ENCODE peak calls at places on chromosome 10, in seven cellular contexts. One of them, this sample, is unnamed.

GRCh38 chr10:32093650-32094049 is 37.4 kb upstream of the KIF5B start:
- DNase-seq in GM12878: no peak
- DNase-seq in H1: no peak
- DNase-seq in GM12892: no peak
- DNase-seq in GM12891: no peak
- DNase-seq in K562: no peak
- DNase-seq in HepG2: no peak
- DNase-seq in this sample: no peak

GRCh38 chr10:63103971-63104409 is 29.1 kb upstream of the NRBF2 start:
- DNase-seq in K562: peak
- DNase-seq in GM12878: no peak
- DNase-seq in GM12891: no peak
- DNase-seq in GM12892: no peak
- DNase-seq in HepG2: no peak
- DNase-seq in H1: peak
- DNase-seq in this sample: no peak

GRCh38 chr10:43194861-43195260 is 56.6 kb downstream of the CSGALNACT2 start:
- DNase-seq in GM12878: no peak
- DNase-seq in H1: no peak
- DNase-seq in K562: peak
- DNase-seq in HepG2: no peak
- DNase-seq in GM12892: no peak
- DNase-seq in GM12891: no peak
- DNase-seq in this sample: peak

GRCh38 chr10:90871279-90871760 is 454 bp upstream of the RPP30 start:
- DNase-seq in GM12891: no peak
- DNase-seq in GM12892: no peak
- DNase-seq in HepG2: peak
- DNase-seq in H1: no peak
- DNase-seq in K562: peak
- DNase-seq in GM12878: peak
- DNase-seq in this sample: peak

GRCh38 chr10:119278126-119278701 is 70.8 kb downstream of the GRK5 start:
- DNase-seq in K562: no peak
- DNase-seq in GM12892: no peak
- DNase-seq in GM12878: no peak
- DNase-seq in GM12891: no peak
- DNase-seq in H1: no peak
- DNase-seq in HepG2: no peak
- DNase-seq in this sample: no peak

GRCh38 chr10:47061776-47062175 is 150.5 kb downstream of the PTPN20 start:
- DNase-seq in GM12891: no peak
- DNase-seq in GM12892: no peak
- DNase-seq in H1: no peak
- DNase-seq in GM12878: no peak
- DNase-seq in K562: no peak
- DNase-seq in HepG2: no peak
- DNase-seq in this sample: no peak

GRCh38 chr10:17671307-17671706 is 27.4 kb downstream of the STAM start:
- DNase-seq in K562: no peak
- DNase-seq in GM12878: no peak
- DNase-seq in GM12891: no peak
- DNase-seq in HepG2: peak
- DNase-seq in H1: no peak
- DNase-seq in GM12892: no peak
- DNase-seq in this sample: no peak

GRCh38 chr10:8065651-8066050 is 11.2 kb downstream of the GATA3 start:
- DNase-seq in K562: no peak
- DNase-seq in GM12891: no peak
- DNase-seq in H1: no peak
- DNase-seq in GM12892: no peak
- DNase-seq in GM12878: no peak
- DNase-seq in HepG2: no peak
- DNase-seq in this sample: no peak

GRCh38 chr10:30063098-30063497 is 3.7 kb upstream of the JCAD start:
- DNase-seq in H1: no peak
- DNase-seq in GM12892: no peak
- DNase-seq in GM12891: no peak
- DNase-seq in GM12878: no peak
- DNase-seq in HepG2: no peak
- DNase-seq in K562: no peak
- DNase-seq in this sample: no peak

GRCh38 chr10:53209941-53210611 is 437.5 kb upstream of the MBL2 start:
- DNase-seq in H1: peak
- DNase-seq in GM12891: no peak
- DNase-seq in GM12892: no peak
- DNase-seq in HepG2: peak
- DNase-seq in K562: no peak
- DNase-seq in GM12878: no peak
- DNase-seq in this sample: peak

GRCh38 chr10:132785433-132786278 is at the start of gene NKX6-2:
- DNase-seq in GM12891: no peak
- DNase-seq in GM12892: no peak
- DNase-seq in K562: no peak
- DNase-seq in GM12878: no peak
- DNase-seq in H1: no peak
- DNase-seq in HepG2: no peak
- DNase-seq in this sample: peak

GRCh38 chr10:66180651-66181318 is 745.1 kb upstream of the LRRTM3 start:
- DNase-seq in HepG2: peak
- DNase-seq in GM12891: peak
- DNase-seq in GM12892: peak
- DNase-seq in H1: no peak
- DNase-seq in GM12878: peak
- DNase-seq in K562: peak
- DNase-seq in this sample: peak

GRCh38 chr10:128568491-128568890 is 442.3 kb upstream of the MKI67 start:
- DNase-seq in HepG2: no peak
- DNase-seq in GM12892: no peak
- DNase-seq in K562: no peak
- DNase-seq in GM12891: no peak
- DNase-seq in GM12878: no peak
- DNase-seq in H1: no peak
- DNase-seq in this sample: no peak
- TF ChIP-seq TAF1 in HepG2: no peak
- TF ChIP-seq TAF1 in GM12892: no peak
- TF ChIP-seq TAF1 in K562: no peak
- TF ChIP-seq TAF1 in GM12891: no peak
- TF ChIP-seq TAF1 in GM12878: no peak
- TF ChIP-seq TAF1 in H1: no peak
- TF ChIP-seq TAF1 in this sample: no peak

DNA sequence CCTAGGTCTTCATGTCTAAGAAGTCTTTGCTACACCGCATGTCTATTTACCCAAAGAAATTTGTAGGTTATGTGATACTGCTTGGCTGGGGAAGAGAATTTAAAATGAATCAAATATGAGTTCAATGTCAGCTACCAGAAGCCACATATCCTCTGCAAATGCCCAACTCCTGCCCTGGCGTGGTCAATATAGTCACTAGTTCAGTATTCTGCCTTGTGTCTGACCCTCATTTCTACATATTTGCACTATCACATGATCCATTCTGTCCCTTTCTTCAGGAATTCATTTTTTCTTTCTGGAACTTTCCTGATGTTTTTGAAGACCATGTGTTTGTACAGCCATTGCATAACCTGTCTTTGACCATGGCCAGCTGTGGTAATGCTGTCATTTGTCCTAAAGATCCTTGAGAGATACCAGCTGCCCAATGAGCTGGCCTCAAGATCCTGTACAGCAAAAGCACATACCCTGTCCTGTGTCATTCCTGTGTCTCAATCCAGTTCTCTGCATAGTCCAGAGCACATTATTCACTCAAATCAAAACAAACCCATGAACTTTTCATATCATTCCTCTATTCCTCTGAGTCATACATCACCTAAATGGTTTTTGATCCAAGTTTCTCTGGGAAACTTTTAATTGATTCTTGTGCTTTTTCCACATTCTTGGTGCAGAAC is 524.5 kb downstream of the PARD3 start:
- DNase-seq in GM12878: no peak
- DNase-seq in K562: no peak
- DNase-seq in HepG2: peak
- DNase-seq in GM12892: no peak
- DNase-seq in H1: no peak
- DNase-seq in GM12891: no peak
- DNase-seq in this sample: no peak
- TF ChIP-seq TAF1 in GM12878: no peak
- TF ChIP-seq TAF1 in K562: no peak
- TF ChIP-seq TAF1 in HepG2: no peak
- TF ChIP-seq TAF1 in GM12892: no peak
- TF ChIP-seq TAF1 in H1: no peak
- TF ChIP-seq TAF1 in GM12891: no peak
- TF ChIP-seq TAF1 in this sample: no peak

GRCh38 chr10:114634607-114634974 is 23.5 kb downstream of the ABLIM1 start:
- DNase-seq in H1: peak
- DNase-seq in GM12891: no peak
- DNase-seq in GM12892: no peak
- DNase-seq in GM12878: no peak
- DNase-seq in HepG2: peak
- DNase-seq in K562: peak
- DNase-seq in this sample: peak
- TF ChIP-seq TAF1 in H1: no peak
- TF ChIP-seq TAF1 in GM12891: no peak
- TF ChIP-seq TAF1 in GM12892: no peak
- TF ChIP-seq TAF1 in GM12878: no peak
- TF ChIP-seq TAF1 in HepG2: no peak
- TF ChIP-seq TAF1 in K562: no peak
- TF ChIP-seq TAF1 in this sample: no peak

GRCh38 chr10:92066386-92066785 is 142.8 kb downstream of the BTAF1 start:
- DNase-seq in GM12891: no peak
- DNase-seq in GM12878: no peak
- DNase-seq in H1: no peak
- DNase-seq in GM12892: no peak
- DNase-seq in K562: no peak
- DNase-seq in HepG2: no peak
- DNase-seq in this sample: peak

GRCh38 chr10:92064506-92064905 is 140.9 kb downstream of the BTAF1 start:
- DNase-seq in H1: no peak
- DNase-seq in K562: no peak
- DNase-seq in GM12878: no peak
- DNase-seq in GM12891: no peak
- DNase-seq in HepG2: no peak
- DNase-seq in GM12892: no peak
- DNase-seq in this sample: no peak

GRCh38 chr10:92074126-92074887 is 150.7 kb downstream of the BTAF1 start:
- DNase-seq in GM12878: no peak
- DNase-seq in H1: no peak
- DNase-seq in GM12891: no peak
- DNase-seq in K562: peak
- DNase-seq in HepG2: no peak
- DNase-seq in GM12892: no peak
- DNase-seq in this sample: no peak

DNA sequence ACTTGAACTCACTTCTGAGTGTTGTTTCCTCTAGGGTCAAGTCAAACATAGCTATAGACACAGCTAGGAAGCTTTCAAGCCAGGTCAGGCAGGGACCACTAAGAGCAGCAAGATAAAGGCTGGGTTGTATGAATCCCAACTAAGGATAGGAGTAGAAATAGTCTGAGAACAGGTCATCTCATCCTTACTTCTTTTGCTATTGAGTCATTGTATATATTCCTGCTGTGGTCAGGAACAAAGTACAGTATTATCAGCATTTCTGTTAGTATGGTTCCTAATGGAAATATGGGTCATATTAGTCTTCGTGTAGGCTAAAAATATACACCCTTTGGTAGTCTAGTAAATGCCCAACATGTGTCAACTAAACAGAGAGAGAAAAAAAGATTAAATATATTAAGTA is 145.3 kb downstream of the BTAF1 start:
- DNase-seq in GM12892: no peak
- DNase-seq in GM12891: no peak
- DNase-seq in H1: no peak
- DNase-seq in K562: no peak
- DNase-seq in GM12878: no peak
- DNase-seq in HepG2: no peak
- DNase-seq in this sample: no peak
- TF ChIP-seq TAF1 in GM12892: no peak
- TF ChIP-seq TAF1 in GM12891: no peak
- TF ChIP-seq TAF1 in H1: no peak
- TF ChIP-seq TAF1 in K562: no peak
- TF ChIP-seq TAF1 in GM12878: no peak
- TF ChIP-seq TAF1 in HepG2: no peak
- TF ChIP-seq TAF1 in this sample: no peak

GRCh38 chr10:14397069-14397468 is 66.3 kb upstream of the FRMD4A start:
- DNase-seq in K562: no peak
- DNase-seq in HepG2: no peak
- DNase-seq in H1: peak
- DNase-seq in GM12878: no peak
- DNase-seq in GM12892: no peak
- DNase-seq in GM12891: no peak
- DNase-seq in this sample: peak
- TF ChIP-seq TAF1 in K562: no peak
- TF ChIP-seq TAF1 in HepG2: no peak
- TF ChIP-seq TAF1 in H1: no peak
- TF ChIP-seq TAF1 in GM12878: no peak
- TF ChIP-seq TAF1 in GM12892: no peak
- TF ChIP-seq TAF1 in GM12891: no peak
- TF ChIP-seq TAF1 in this sample: no peak

GRCh38 chr10:14604181-14605142 is 170.2 kb downstream of the FAM107B start:
- DNase-seq in HepG2: no peak
- DNase-seq in GM12878: no peak
- DNase-seq in GM12892: no peak
- DNase-seq in K562: peak
- DNase-seq in GM12891: peak
- DNase-seq in H1: no peak
- DNase-seq in this sample: peak
- TF ChIP-seq TAF1 in HepG2: peak
- TF ChIP-seq TAF1 in GM12878: peak
- TF ChIP-seq TAF1 in GM12892: peak
- TF ChIP-seq TAF1 in K562: no peak
- TF ChIP-seq TAF1 in GM12891: no peak
- TF ChIP-seq TAF1 in H1: peak
- TF ChIP-seq TAF1 in this sample: peak